ENCODE peak calls at places on chromosome 16, in seven cellular contexts. One of them, this sample, is unnamed.

GRCh38 chr16:85631230-85631629 is 18.1 kb downstream of the GSE1 start:
- DNase-seq in fibroblast of lung: no peak
- DNase-seq in esophagus squamous epithelium: no peak
- DNase-seq in HFFc6: no peak
- DNase-seq in CD4-positive, alpha-beta T cell: no peak
- DNase-seq in upper lobe of right lung: no peak
- DNase-seq in left ventricle myocardium inferior: no peak
- DNase-seq in this sample: no peak

GRCh38 chr16:47774661-47775060 is 313.5 kb downstream of the PHKB start:
- DNase-seq in fibroblast of lung: peak
- DNase-seq in esophagus squamous epithelium: no peak
- DNase-seq in HFFc6: peak
- DNase-seq in CD4-positive, alpha-beta T cell: no peak
- DNase-seq in upper lobe of right lung: no peak
- DNase-seq in left ventricle myocardium inferior: no peak
- DNase-seq in this sample: peak

GRCh38 chr16:48608452-48608851 is 1.5 kb downstream of the N4BP1 start:
- DNase-seq in fibroblast of lung: no peak
- DNase-seq in esophagus squamous epithelium: no peak
- DNase-seq in HFFc6: no peak
- DNase-seq in CD4-positive, alpha-beta T cell: no peak
- DNase-seq in upper lobe of right lung: no peak
- DNase-seq in left ventricle myocardium inferior: no peak
- DNase-seq in this sample: no peak

GRCh38 chr16:24935336-24935735 is 79.8 kb downstream of the ARHGAP17 start:
- DNase-seq in fibroblast of lung: no peak
- DNase-seq in esophagus squamous epithelium: no peak
- DNase-seq in HFFc6: no peak
- DNase-seq in CD4-positive, alpha-beta T cell: no peak
- DNase-seq in upper lobe of right lung: no peak
- DNase-seq in left ventricle myocardium inferior: no peak
- DNase-seq in this sample: no peak

GRCh38 chr16:88977028-88977844 is at the start of gene CBFA2T3:
- DNase-seq in fibroblast of lung: peak
- DNase-seq in esophagus squamous epithelium: peak
- DNase-seq in HFFc6: no peak
- DNase-seq in CD4-positive, alpha-beta T cell: no peak
- DNase-seq in upper lobe of right lung: peak
- DNase-seq in left ventricle myocardium inferior: peak
- DNase-seq in this sample: peak

GRCh38 chr16:4344659-4345438 is 6.3 kb downstream of the PAM16 start:
- DNase-seq in fibroblast of lung: peak
- DNase-seq in esophagus squamous epithelium: no peak
- DNase-seq in HFFc6: no peak
- DNase-seq in CD4-positive, alpha-beta T cell: no peak
- DNase-seq in upper lobe of right lung: peak
- DNase-seq in left ventricle myocardium inferior: no peak
- DNase-seq in this sample: no peak

GRCh38 chr16:21169249-21169981 is 10.9 kb downstream of the LDAF1 start:
- DNase-seq in fibroblast of lung: peak
- DNase-seq in esophagus squamous epithelium: no peak
- DNase-seq in HFFc6: peak
- DNase-seq in CD4-positive, alpha-beta T cell: no peak
- DNase-seq in upper lobe of right lung: no peak
- DNase-seq in left ventricle myocardium inferior: no peak
- DNase-seq in this sample: no peak

GRCh38 chr16:79278506-79278905 is 322.0 kb downstream of the MAF start:
- DNase-seq in fibroblast of lung: no peak
- DNase-seq in esophagus squamous epithelium: no peak
- DNase-seq in HFFc6: no peak
- DNase-seq in CD4-positive, alpha-beta T cell: peak
- DNase-seq in upper lobe of right lung: no peak
- DNase-seq in left ventricle myocardium inferior: no peak
- DNase-seq in this sample: no peak

GRCh38 chr16:84839956-84840355 is 20.2 kb downstream of the CRISPLD2 start:
- DNase-seq in fibroblast of lung: peak
- DNase-seq in esophagus squamous epithelium: no peak
- DNase-seq in HFFc6: peak
- DNase-seq in CD4-positive, alpha-beta T cell: no peak
- DNase-seq in upper lobe of right lung: no peak
- DNase-seq in left ventricle myocardium inferior: no peak
- DNase-seq in this sample: no peak

GRCh38 chr16:17578921-17579876 is 108.4 kb upstream of the XYLT1 start:
- DNase-seq in fibroblast of lung: peak
- DNase-seq in esophagus squamous epithelium: no peak
- DNase-seq in HFFc6: peak
- DNase-seq in CD4-positive, alpha-beta T cell: peak
- DNase-seq in upper lobe of right lung: no peak
- DNase-seq in left ventricle myocardium inferior: no peak
- DNase-seq in this sample: peak

GRCh38 chr16:88454315-88455057 is 1.4 kb downstream of the ZFPM1 start:
- DNase-seq in fibroblast of lung: no peak
- DNase-seq in esophagus squamous epithelium: no peak
- DNase-seq in HFFc6: no peak
- DNase-seq in CD4-positive, alpha-beta T cell: peak
- DNase-seq in upper lobe of right lung: no peak
- DNase-seq in left ventricle myocardium inferior: no peak
- DNase-seq in this sample: no peak

GRCh38 chr16:56938664-56939513 is 6.9 kb downstream of the HERPUD1 start:
- DNase-seq in fibroblast of lung: no peak
- DNase-seq in esophagus squamous epithelium: no peak
- DNase-seq in HFFc6: no peak
- DNase-seq in CD4-positive, alpha-beta T cell: no peak
- DNase-seq in upper lobe of right lung: no peak
- DNase-seq in left ventricle myocardium inferior: no peak
- DNase-seq in this sample: no peak

GRCh38 chr16:85420501-85421337 is 192.4 kb upstream of the GSE1 start:
- DNase-seq in fibroblast of lung: peak
- DNase-seq in esophagus squamous epithelium: no peak
- DNase-seq in HFFc6: no peak
- DNase-seq in CD4-positive, alpha-beta T cell: peak
- DNase-seq in upper lobe of right lung: peak
- DNase-seq in left ventricle myocardium inferior: peak
- DNase-seq in this sample: peak

GRCh38 chr16:72072514-72073342 is 9.7 kb downstream of the HPR start:
- DNase-seq in fibroblast of lung: peak
- DNase-seq in esophagus squamous epithelium: no peak
- DNase-seq in HFFc6: no peak
- DNase-seq in CD4-positive, alpha-beta T cell: no peak
- DNase-seq in upper lobe of right lung: no peak
- DNase-seq in left ventricle myocardium inferior: no peak
- DNase-seq in this sample: no peak

GRCh38 chr16:52512297-52512987 is 34.5 kb downstream of the TOX3 start:
- DNase-seq in fibroblast of lung: no peak
- DNase-seq in esophagus squamous epithelium: no peak
- DNase-seq in HFFc6: no peak
- DNase-seq in CD4-positive, alpha-beta T cell: no peak
- DNase-seq in upper lobe of right lung: no peak
- DNase-seq in left ventricle myocardium inferior: no peak
- DNase-seq in this sample: no peak

GRCh38 chr16:68458551-68458950 is 10.2 kb upstream of the SMPD3 start:
- DNase-seq in fibroblast of lung: no peak
- DNase-seq in esophagus squamous epithelium: no peak
- DNase-seq in HFFc6: no peak
- DNase-seq in CD4-positive, alpha-beta T cell: no peak
- DNase-seq in upper lobe of right lung: no peak
- DNase-seq in left ventricle myocardium inferior: no peak
- DNase-seq in this sample: no peak

GRCh38 chr16:10942352-10943297 is at the start of gene DEXI:
- DNase-seq in fibroblast of lung: peak
- DNase-seq in esophagus squamous epithelium: peak
- DNase-seq in HFFc6: peak
- DNase-seq in CD4-positive, alpha-beta T cell: peak
- DNase-seq in upper lobe of right lung: peak
- DNase-seq in left ventricle myocardium inferior: peak
- DNase-seq in this sample: peak
- TF ChIP-seq CTCF in fibroblast of lung: no peak
- TF ChIP-seq CTCF in esophagus squamous epithelium: peak
- TF ChIP-seq CTCF in HFFc6: peak
- TF ChIP-seq CTCF in CD4-positive, alpha-beta T cell: no peak
- TF ChIP-seq CTCF in upper lobe of right lung: peak
- TF ChIP-seq CTCF in left ventricle myocardium inferior: peak
- TF ChIP-seq CTCF in this sample: peak

DNA sequence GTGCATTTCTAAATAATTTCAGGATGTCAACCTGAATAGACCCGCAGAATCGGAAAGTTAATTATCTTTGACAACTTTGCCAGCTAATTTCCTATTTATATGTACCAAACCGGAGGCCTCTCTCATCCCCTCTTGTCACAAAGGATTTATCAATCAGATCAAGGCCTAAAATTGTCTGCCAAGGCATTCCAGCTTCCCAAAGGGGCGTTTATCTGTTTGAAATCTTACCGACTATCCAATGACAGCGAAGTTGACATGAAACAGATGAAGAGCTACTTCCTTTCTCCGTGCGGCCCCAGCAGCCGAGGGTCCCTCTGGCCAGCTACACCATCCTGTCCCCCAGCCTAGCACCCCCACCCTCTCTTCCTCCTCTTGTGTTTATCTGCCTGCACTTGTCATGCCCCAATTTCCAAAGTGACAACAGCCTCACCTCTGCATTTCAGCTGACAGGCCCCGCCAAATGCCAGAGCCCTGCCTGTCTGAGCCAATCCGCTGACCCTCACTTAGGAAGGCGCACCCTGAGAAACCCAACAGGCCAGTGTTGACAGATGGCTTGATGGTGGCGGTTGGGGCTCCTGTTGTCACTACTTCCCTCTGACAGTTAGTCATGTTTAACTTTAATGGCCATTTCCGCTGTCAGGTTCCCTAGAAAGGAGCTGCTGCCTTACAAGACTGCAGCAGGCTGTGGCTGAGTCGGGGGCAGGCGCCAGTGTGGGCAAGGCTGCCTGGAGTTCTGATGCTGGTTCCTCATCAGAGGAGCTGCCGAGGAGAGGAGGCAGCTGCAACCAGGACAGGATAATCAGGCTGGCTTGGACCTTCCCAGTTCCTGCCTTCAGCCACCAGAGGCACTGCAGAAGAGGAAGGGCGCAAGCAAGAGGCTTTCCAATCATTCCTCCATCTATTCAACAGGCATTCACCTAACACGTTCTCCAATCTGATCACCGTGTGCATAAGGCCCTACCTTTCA is 223.4 kb upstream of the DYNLRB2 start:
- DNase-seq in fibroblast of lung: peak
- DNase-seq in esophagus squamous epithelium: no peak
- DNase-seq in HFFc6: no peak
- DNase-seq in CD4-positive, alpha-beta T cell: no peak
- DNase-seq in upper lobe of right lung: no peak
- DNase-seq in left ventricle myocardium inferior: no peak
- DNase-seq in this sample: no peak
- TF ChIP-seq CTCF in fibroblast of lung: peak
- TF ChIP-seq CTCF in esophagus squamous epithelium: no peak
- TF ChIP-seq CTCF in HFFc6: peak
- TF ChIP-seq CTCF in CD4-positive, alpha-beta T cell: no peak
- TF ChIP-seq CTCF in upper lobe of right lung: peak
- TF ChIP-seq CTCF in left ventricle myocardium inferior: no peak
- TF ChIP-seq CTCF in this sample: no peak

GRCh38 chr16:30667361-30667905 is 9.2 kb downstream of the FBRS start:
- DNase-seq in fibroblast of lung: no peak
- DNase-seq in esophagus squamous epithelium: no peak
- DNase-seq in HFFc6: no peak
- DNase-seq in CD4-positive, alpha-beta T cell: no peak
- DNase-seq in upper lobe of right lung: no peak
- DNase-seq in left ventricle myocardium inferior: no peak
- DNase-seq in this sample: no peak

GRCh38 chr16:30668393-30668792 is 10.2 kb downstream of the FBRS start:
- DNase-seq in fibroblast of lung: no peak
- DNase-seq in esophagus squamous epithelium: no peak
- DNase-seq in HFFc6: no peak
- DNase-seq in CD4-positive, alpha-beta T cell: no peak
- DNase-seq in upper lobe of right lung: no peak
- DNase-seq in left ventricle myocardium inferior: no peak
- DNase-seq in this sample: no peak

GRCh38 chr16:30669026-30670000 is 11.1 kb downstream of the FBRS start:
- DNase-seq in fibroblast of lung: no peak
- DNase-seq in esophagus squamous epithelium: no peak
- DNase-seq in HFFc6: no peak
- DNase-seq in CD4-positive, alpha-beta T cell: no peak
- DNase-seq in upper lobe of right lung: no peak
- DNase-seq in left ventricle myocardium inferior: no peak
- DNase-seq in this sample: no peak

GRCh38 chr16:30666681-30667080 is 8.4 kb downstream of the FBRS start:
- DNase-seq in fibroblast of lung: no peak
- DNase-seq in esophagus squamous epithelium: no peak
- DNase-seq in HFFc6: no peak
- DNase-seq in CD4-positive, alpha-beta T cell: no peak
- DNase-seq in upper lobe of right lung: no peak
- DNase-seq in left ventricle myocardium inferior: no peak
- DNase-seq in this sample: no peak

GRCh38 chr16:30670072-30670824 is 12.0 kb downstream of the FBRS start:
- DNase-seq in fibroblast of lung: no peak
- DNase-seq in esophagus squamous epithelium: no peak
- DNase-seq in HFFc6: no peak
- DNase-seq in CD4-positive, alpha-beta T cell: no peak
- DNase-seq in upper lobe of right lung: no peak
- DNase-seq in left ventricle myocardium inferior: no peak
- DNase-seq in this sample: no peak
- TF ChIP-seq CTCF in fibroblast of lung: no peak
- TF ChIP-seq CTCF in esophagus squamous epithelium: no peak
- TF ChIP-seq CTCF in HFFc6: peak
- TF ChIP-seq CTCF in CD4-positive, alpha-beta T cell: no peak
- TF ChIP-seq CTCF in upper lobe of right lung: no peak
- TF ChIP-seq CTCF in left ventricle myocardium inferior: no peak
- TF ChIP-seq CTCF in this sample: no peak

GRCh38 chr16:10120953-10121352 is 61.3 kb downstream of the GRIN2A start:
- DNase-seq in fibroblast of lung: no peak
- DNase-seq in esophagus squamous epithelium: no peak
- DNase-seq in HFFc6: peak
- DNase-seq in CD4-positive, alpha-beta T cell: no peak
- DNase-seq in upper lobe of right lung: no peak
- DNase-seq in left ventricle myocardium inferior: no peak
- DNase-seq in this sample: peak

GRCh38 chr16:10123141-10123540 is 59.1 kb downstream of the GRIN2A start:
- DNase-seq in fibroblast of lung: no peak
- DNase-seq in esophagus squamous epithelium: no peak
- DNase-seq in HFFc6: peak
- DNase-seq in CD4-positive, alpha-beta T cell: no peak
- DNase-seq in upper lobe of right lung: no peak
- DNase-seq in left ventricle myocardium inferior: no peak
- DNase-seq in this sample: no peak

GRCh38 chr16:10121496-10121895 is 60.7 kb downstream of the GRIN2A start:
- DNase-seq in fibroblast of lung: no peak
- DNase-seq in esophagus squamous epithelium: no peak
- DNase-seq in HFFc6: peak
- DNase-seq in CD4-positive, alpha-beta T cell: no peak
- DNase-seq in upper lobe of right lung: no peak
- DNase-seq in left ventricle myocardium inferior: no peak
- DNase-seq in this sample: peak

GRCh38 chr16:10122026-10122425 is 60.2 kb downstream of the GRIN2A start:
- DNase-seq in fibroblast of lung: no peak
- DNase-seq in esophagus squamous epithelium: no peak
- DNase-seq in HFFc6: no peak
- DNase-seq in CD4-positive, alpha-beta T cell: no peak
- DNase-seq in upper lobe of right lung: no peak
- DNase-seq in left ventricle myocardium inferior: no peak
- DNase-seq in this sample: no peak

DNA sequence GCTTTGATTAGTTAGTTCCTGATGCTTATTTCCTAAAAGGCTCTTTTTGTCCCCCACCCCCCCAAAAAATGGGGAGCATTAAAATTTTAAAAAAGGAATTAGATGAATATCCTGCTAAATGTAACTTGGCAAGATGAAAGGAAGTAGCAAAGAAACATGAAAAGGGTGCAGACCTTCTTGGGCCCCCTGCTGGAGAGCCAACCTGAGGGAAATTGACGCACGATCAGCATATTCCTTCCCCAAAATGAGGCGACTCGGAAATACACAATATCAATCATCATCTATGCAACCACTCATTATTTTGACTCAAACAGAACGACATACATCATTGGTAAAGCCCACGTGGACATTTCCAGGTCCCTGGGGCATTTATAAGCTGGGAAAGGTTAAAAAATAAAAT is 59.7 kb downstream of the GRIN2A start:
- DNase-seq in fibroblast of lung: no peak
- DNase-seq in esophagus squamous epithelium: no peak
- DNase-seq in HFFc6: no peak
- DNase-seq in CD4-positive, alpha-beta T cell: no peak
- DNase-seq in upper lobe of right lung: no peak
- DNase-seq in left ventricle myocardium inferior: no peak
- DNase-seq in this sample: peak
- TF ChIP-seq CTCF in fibroblast of lung: peak
- TF ChIP-seq CTCF in esophagus squamous epithelium: no peak
- TF ChIP-seq CTCF in HFFc6: peak
- TF ChIP-seq CTCF in CD4-positive, alpha-beta T cell: no peak
- TF ChIP-seq CTCF in upper lobe of right lung: no peak
- TF ChIP-seq CTCF in left ventricle myocardium inferior: peak
- TF ChIP-seq CTCF in this sample: peak

This sample was measured in Calu3.